ENCODE peak calls at places on chromosomes 4 and X, in ten cellular contexts. M is esophagus squamous epithelium, F is left ventricle myocardium inferior, H is fibroblast of lung, J is pancreas, I is lower lobe of right lung, T is uterus, D is neural progenitor cell, L is mucosa of descending colon, C is astrocyte. W is an unnamed sample. For H3K9me3 and H3K4me1, the result is how much of the 10 kb centered on the place peaks cover.

GRCh38 chrX:134732152-134732551 is 73.9 kb upstream of the PLAC1 start:
- DNase-seq in M (no peak), F (no peak), H (no peak), J (no peak), I (no peak), T (no peak), D (no peak), L (no peak), C (no peak), W (no peak)

GRCh38 chr4:182756161-182756690 is 161.0 kb downstream of the DCTD start:
- DNase-seq in M (no peak), F (no peak), H (no peak), J (no peak), I (no peak), T (no peak), D (no peak), L (no peak), C (no peak), W (no peak)

GRCh38 chr4:112896326-112896892 is 153.0 kb upstream of the ANK2 start:
- DNase-seq in M (no peak), F (no peak), H (no peak), J (no peak), I (no peak), T (no peak), D (peak), L (no peak), C (no peak), W (no peak)

GRCh38 chr4:3827616-3828492 is 61.7 kb downstream of the ADRA2C start:
- DNase-seq in M (no peak), F (peak), H (peak), J (peak), I (peak), T (peak), D (no peak), L (peak), C (peak), W (peak)

GRCh38 chr4:8431553-8431952 is 9.0 kb downstream of the ACOX3 start:
- DNase-seq in M (no peak), F (no peak), H (no peak), J (no peak), I (no peak), T (no peak), D (no peak), L (no peak), C (no peak), W (no peak)

GRCh38 chrX:105973387-105973739 is 65.2 kb downstream of the SERPINA7 start:
- DNase-seq in M (no peak), F (no peak), H (no peak), J (no peak), I (no peak), T (no peak), D (no peak), L (no peak), C (no peak), W (no peak)

GRCh38 chrX:145848857-145849256 is 31.2 kb downstream of the SLITRK2 start:
- DNase-seq in M (no peak), F (no peak), H (no peak), J (no peak), I (no peak), T (no peak), D (no peak), L (no peak), C (no peak), W (no peak)

GRCh38 chrX:39731735-39732134 is 366.0 kb downstream of the BCOR start:
- DNase-seq in M (no peak), F (no peak), H (no peak), J (no peak), I (no peak), T (no peak), D (no peak), L (no peak), C (no peak), W (peak)

GRCh38 chr4:139735381-139736256 is 70.0 kb downstream of the MGST2 start:
- DNase-seq in M (no peak), F (peak), H (peak), J (no peak), I (peak), T (peak), D (peak), L (no peak), C (peak), W (peak)

GRCh38 chr4:74451214-74451661 is 6.3 kb downstream of the AREG start:
- DNase-seq in M (no peak), F (no peak), H (peak), J (no peak), I (no peak), T (no peak), D (no peak), L (no peak), C (peak), W (no peak)

GRCh38 chrX:119145241-119145653 is 17.6 kb upstream of the KIAA1210 start:
- DNase-seq in M (no peak), F (no peak), H (peak), J (no peak), I (no peak), T (no peak), D (peak), L (no peak), C (no peak), W (no peak)

GRCh38 chr4:82145850-82146249 is 227.9 kb downstream of the HNRNPD start:
- DNase-seq in M (no peak), F (no peak), H (no peak), J (no peak), I (no peak), T (no peak), D (no peak), L (no peak), C (no peak), W (no peak)

GRCh38 chr4:3644849-3645627 is 112.8 kb upstream of the LRPAP1 start:
- DNase-seq in M (no peak), F (no peak), H (peak), J (no peak), I (no peak), T (peak), D (no peak), L (peak), C (peak), W (no peak)

GRCh38 chrX:129632443-129632842 is 22.3 kb downstream of the APLN start:
- DNase-seq in M (no peak), F (no peak), H (peak), J (no peak), I (no peak), T (no peak), D (no peak), L (no peak), C (peak), W (no peak)

GRCh38 chr4:10893417-10893816 is 208.8 kb upstream of the CLNK start:
- DNase-seq in M (no peak), F (no peak), H (no peak), J (no peak), I (no peak), T (no peak), D (peak), L (no peak), C (no peak), W (no peak)

GRCh38 chr4:188127157-188127874 is 11.9 kb upstream of the TRIML1 start:
- DNase-seq in M (no peak), F (no peak), H (peak), J (no peak), I (no peak), T (no peak), D (no peak), L (no peak), C (peak), W (no peak)

GRCh38 chr4:144948421-144948820 is 149.6 kb downstream of the ANAPC10 start:
- DNase-seq in M (no peak), F (no peak), H (no peak), J (no peak), I (no peak), T (no peak), D (peak), L (no peak), C (no peak), W (no peak)

GRCh38 chr4:144955104-144955503 is 142.9 kb downstream of the ANAPC10 start:
- DNase-seq in M (no peak), F (no peak), H (no peak), J (no peak), I (no peak), T (no peak), D (no peak), L (no peak), C (no peak), W (no peak)

GRCh38 chr4:144954224-144954623 is 143.8 kb downstream of the ANAPC10 start:
- DNase-seq in M (no peak), F (no peak), H (no peak), J (no peak), I (no peak), T (no peak), D (peak), L (no peak), C (no peak), W (no peak)
- H3K9me3 ChIP-seq in M (under half), F (half or more), H (under half), J (under half), I (under half), T (under half), D (under half), L (under half), C (under half), W (under half)

GRCh38 chr4:26992657-26993361 is 132.2 kb downstream of the STIM2 start:
- DNase-seq in M (no peak), F (no peak), H (peak), J (no peak), I (no peak), T (peak), D (no peak), L (no peak), C (peak), W (peak)
- H3K4me3 ChIP-seq in M (no peak), F (no peak), H (no peak), J (no peak), I (no peak), T (no peak), D (no peak), L (no peak), C (no peak), W (no peak)

GRCh38 chrX:141960573-141960972 is 56.9 kb downstream of the MAGEC1 start:
- DNase-seq in M (no peak), F (no peak), H (no peak), J (no peak), I (no peak), T (no peak), D (no peak), L (no peak), C (no peak), W (no peak)
- H3K4me1 ChIP-seq in M (under half), F (under half), H (under half), J (under half), I (under half), T (under half), D (under half), L (under half), C (under half), W (under half)

DNA sequence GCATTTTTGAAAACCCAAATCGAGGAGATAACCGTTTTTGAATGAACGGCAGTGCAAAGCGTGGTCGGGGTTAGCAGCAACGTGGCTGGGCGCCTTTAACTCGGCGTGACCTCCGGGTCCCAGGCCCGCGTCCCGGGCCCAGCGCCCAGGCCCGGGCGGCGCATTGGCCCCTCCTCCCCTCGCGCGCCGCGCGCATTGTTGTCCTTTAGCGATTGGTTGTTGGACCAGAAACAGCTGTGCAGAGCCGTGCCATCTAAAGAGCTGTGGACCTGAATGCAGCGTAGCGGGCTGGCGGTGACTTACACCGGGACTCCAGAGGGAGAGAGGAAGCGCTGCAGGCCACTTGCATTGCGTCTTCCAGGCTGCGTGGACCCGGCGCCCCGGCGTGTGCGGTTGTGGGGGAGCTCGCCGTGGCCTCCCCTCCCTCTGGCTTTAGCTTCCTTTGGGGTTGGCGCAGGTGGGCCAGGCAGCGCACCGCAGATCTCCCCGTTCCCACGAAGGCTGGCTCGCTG is at the start of gene STOX2:
- DNase-seq in M (peak), F (peak), H (peak), J (peak), I (peak), T (peak), D (peak), L (no peak), C (peak), W (peak)
- H3K9me3 ChIP-seq in M (under half), F (under half), H (under half), J (under half), I (under half), T (under half), D (under half), L (under half), C (under half), W (under half)

DNA sequence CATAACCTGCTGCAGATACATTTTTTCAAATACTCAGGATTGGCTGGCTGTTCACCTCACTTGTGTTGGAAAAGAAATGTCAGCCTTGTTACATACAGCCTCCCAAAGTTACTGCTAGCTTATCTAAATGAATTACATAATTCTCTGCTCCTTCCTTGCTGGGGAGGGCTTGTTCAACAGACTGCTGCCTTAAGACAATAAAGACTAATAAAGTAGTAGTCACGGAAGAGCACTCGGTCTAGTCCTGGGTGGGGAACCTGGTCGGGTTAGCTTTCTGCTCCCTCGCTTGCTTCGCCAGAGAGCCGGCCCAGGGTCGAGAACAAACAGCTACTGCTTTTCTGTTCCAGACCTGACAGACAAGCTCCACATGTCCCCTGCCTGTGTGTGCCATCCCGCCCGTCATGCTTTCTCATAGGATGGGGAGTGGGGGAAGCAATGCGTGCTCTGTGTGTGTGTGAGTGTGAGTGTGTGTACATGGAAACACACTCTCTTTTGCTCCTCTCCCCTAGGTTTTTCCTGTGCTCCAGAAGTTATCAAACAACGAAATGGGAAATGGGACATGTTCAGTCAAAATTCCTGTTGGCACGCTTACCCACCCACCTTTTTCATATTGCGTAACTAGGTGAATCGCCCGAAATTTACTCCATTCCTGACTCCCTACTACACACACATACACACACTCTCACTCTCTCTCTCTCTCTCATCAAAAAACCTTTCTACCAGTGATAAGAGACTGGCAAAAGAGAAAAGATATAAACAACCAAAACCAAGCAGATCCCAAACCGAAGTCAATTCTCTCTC is 1.4 kb downstream of the NPY1R start:
- DNase-seq in M (no peak), F (no peak), H (no peak), J (no peak), I (no peak), T (no peak), D (no peak), L (no peak), C (no peak), W (no peak)
- H3K4me3 ChIP-seq in M (peak), F (peak), H (no peak), J (peak), I (peak), T (peak), D (peak), L (no peak), C (no peak), W (peak)

GRCh38 chr4:87045659-87046058 is 110.8 kb downstream of the AFF1 start:
- DNase-seq in M (no peak), F (no peak), H (no peak), J (no peak), I (no peak), T (peak), D (no peak), L (no peak), C (no peak), W (no peak)
- H3K4me1 ChIP-seq in M (under half), F (half or more), H (under half), J (under half), I (half or more), T (under half), D (half or more), L (under half), C (under half), W (under half)

GRCh38 chrX:109964390-109964789 is 38.5 kb upstream of the TMEM164 start:
- DNase-seq in M (no peak), F (no peak), H (no peak), J (no peak), I (no peak), T (no peak), D (no peak), L (no peak), C (no peak), W (no peak)

GRCh38 chrX:109967151-109967550 is 35.8 kb upstream of the TMEM164 start:
- DNase-seq in M (no peak), F (no peak), H (peak), J (no peak), I (no peak), T (no peak), D (no peak), L (no peak), C (no peak), W (no peak)

GRCh38 chrX:109966246-109966645 is 36.7 kb upstream of the TMEM164 start:
- DNase-seq in M (no peak), F (no peak), H (peak), J (no peak), I (no peak), T (no peak), D (no peak), L (no peak), C (no peak), W (no peak)
- H3K9me3 ChIP-seq in M (under half), F (under half), H (under half), J (under half), I (under half), T (under half), D (under half), L (under half), C (under half), W (under half)

GRCh38 chr4:41750624-41751324 is 2.2 kb upstream of the PHOX2B start:
- DNase-seq in M (no peak), F (no peak), H (no peak), J (no peak), I (no peak), T (no peak), D (peak), L (no peak), C (no peak), W (no peak)

GRCh38 chr4:41750158-41750623 is 1.7 kb upstream of the PHOX2B start:
- DNase-seq in M (no peak), F (no peak), H (no peak), J (no peak), I (no peak), T (no peak), D (peak), L (no peak), C (no peak), W (no peak)

GRCh38 chr4:41749650-41750049 is 1.1 kb upstream of the PHOX2B start:
- DNase-seq in M (no peak), F (no peak), H (no peak), J (no peak), I (no peak), T (no peak), D (peak), L (no peak), C (no peak), W (no peak)

GRCh38 chr4:41752081-41752836 is 3.7 kb upstream of the PHOX2B start:
- DNase-seq in M (no peak), F (no peak), H (no peak), J (no peak), I (no peak), T (no peak), D (no peak), L (no peak), C (no peak), W (no peak)

GRCh38 chr4:41751325-41752061 is 3.0 kb upstream of the PHOX2B start:
- DNase-seq in M (no peak), F (no peak), H (no peak), J (no peak), I (no peak), T (no peak), D (peak), L (no peak), C (no peak), W (no peak)
- H3K4me3 ChIP-seq in M (no peak), F (no peak), H (no peak), J (no peak), I (no peak), T (no peak), D (peak), L (no peak), C (no peak), W (no peak)

GRCh38 chr4:23930750-23931488 is 41.1 kb upstream of the PPARGC1A start:
- DNase-seq in M (no peak), F (peak), H (peak), J (peak), I (peak), T (peak), D (peak), L (peak), C (peak), W (peak)

GRCh38 chr4:23929248-23929647 is 39.4 kb upstream of the PPARGC1A start:
- DNase-seq in M (no peak), F (no peak), H (no peak), J (no peak), I (no peak), T (no peak), D (no peak), L (no peak), C (no peak), W (no peak)

GRCh38 chr4:23932186-23932585 is 42.3 kb upstream of the PPARGC1A start:
- DNase-seq in M (no peak), F (no peak), H (peak), J (no peak), I (no peak), T (no peak), D (no peak), L (no peak), C (no peak), W (no peak)

GRCh38 chr4:23932935-23933334 is 43.1 kb upstream of the PPARGC1A start:
- DNase-seq in M (no peak), F (no peak), H (peak), J (no peak), I (no peak), T (no peak), D (peak), L (no peak), C (peak), W (no peak)

DNA sequence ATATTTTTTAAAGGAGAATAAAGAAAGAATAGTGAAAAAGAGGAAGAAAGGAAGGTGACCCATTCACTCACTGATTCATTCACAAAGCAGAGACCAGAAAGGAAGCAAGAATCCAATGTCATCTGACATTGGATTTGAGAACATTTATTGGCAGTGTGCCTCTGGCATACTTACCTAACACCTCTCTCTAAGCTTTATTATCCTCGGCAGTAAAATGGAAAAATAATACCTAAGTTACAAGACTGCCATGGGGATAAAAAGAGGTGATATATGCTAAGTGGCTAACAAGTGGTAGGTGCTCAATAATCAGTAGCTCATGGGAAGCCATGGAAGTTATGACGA is 41.6 kb upstream of the PPARGC1A start:
- DNase-seq in M (no peak), F (no peak), H (no peak), J (no peak), I (no peak), T (no peak), D (no peak), L (no peak), C (no peak), W (no peak)
- H3K4me1 ChIP-seq in M (under half), F (half or more), H (under half), J (under half), I (under half), T (under half), D (under half), L (under half), C (under half), W (under half)

W was measured in heart left ventricle.